ENCODE peak calls at places on chromosomes 2 and 18, in nine cellular contexts. V is NCI-H2171 treated with DMSO at 0.1 percent for 48 hours; C is activated CD4-positive, alpha-beta T cell treated with anti-CD3 and anti-CD28 coated beads, Interleukin-2, amount 50 U/mL, for 4 hours; H is GM20000; T is kidney; O is stimulated activated CD4-positive, alpha-beta T cell treated with anti-CD3 and anti-CD28 coated beads, Interleukin-4, amount 100 ng/mL, for 24 hours; L is ecto neural progenitor cell; N is activated naive CD4-positive, alpha-beta T cell; G is pons. E is an unnamed sample.

GRCh38 chr2:10278029-10278762 is 24.5 kb upstream of the HPCAL1 start:
- DNase-seq in H (peak; percentile 51), O (peak; percentile 35), N (no peak), C (no peak), T (peak; percentile 88), G (peak; percentile 81), V (no peak), L (no peak), E (peak; percentile 79)

GRCh38 chr2:70984576-70985282 is 6.3 kb downstream of the ANKRD53 start:
- DNase-seq in N (peak; percentile 67), G (peak; percentile 18), T (peak; percentile 86), V (no peak), O (peak; percentile 79), L (peak; percentile 80), C (peak; percentile 77), H (peak; percentile 89), E (peak; percentile 62)

GRCh38 chr18:42807852-42808251 is 307.6 kb downstream of the RIT2 start:
- DNase-seq in O (no peak), V (peak; percentile 12), T (no peak), C (no peak), G (peak; percentile 10), N (no peak), L (no peak), H (no peak), E (no peak)

GRCh38 chr2:191580581-191580980 is 97.4 kb upstream of the NABP1 start:
- DNase-seq in L (no peak), T (no peak), G (no peak), H (no peak), N (no peak), O (no peak), V (no peak), C (no peak), E (no peak)

GRCh38 chr18:79367989-79368388 is 27.7 kb upstream of the NFATC1 start:
- DNase-seq in V (no peak), T (no peak), O (no peak), H (no peak), G (no peak), N (no peak), L (no peak), C (no peak), E (no peak)

GRCh38 chr2:220619525-220620267 is 952.4 kb downstream of the EPHA4 start:
- DNase-seq in L (no peak), H (no peak), N (no peak), T (no peak), O (no peak), G (no peak), C (no peak), V (no peak), E (no peak)

GRCh38 chr2:40534528-40534927 is 82.6 kb upstream of the SLC8A1 start:
- DNase-seq in N (no peak), T (no peak), H (no peak), L (no peak), C (no peak), G (no peak), V (no peak), O (no peak), E (no peak)

GRCh38 chr2:133676392-133677130 is 108.3 kb upstream of the NCKAP5 start:
- DNase-seq in H (no peak), C (no peak), V (no peak), L (no peak), T (no peak), G (no peak), N (no peak), O (no peak), E (no peak)

GRCh38 chr18:32919799-32920198 is 147.0 kb upstream of the KLHL14 start:
- DNase-seq in T (no peak), V (peak; percentile 81), O (no peak), H (peak; percentile 52), C (no peak), G (peak; percentile 12), N (no peak), L (peak; percentile 54), E (no peak)

GRCh38 chr2:47091118-47091517 is 64.0 kb downstream of the STPG4 start:
- DNase-seq in N (no peak), H (no peak), L (no peak), G (no peak), T (no peak), C (no peak), O (no peak), V (no peak), E (no peak)

GRCh38 chr2:162118166-162119031 is 33.6 kb downstream of the GCG start:
- DNase-seq in V (no peak), O (no peak), C (no peak), L (no peak), G (peak; percentile 46), T (no peak), H (no peak), N (no peak), E (no peak)

GRCh38 chr2:154556607-154557006 is 141.9 kb upstream of the KCNJ3 start:
- DNase-seq in L (no peak), V (no peak), G (no peak), O (no peak), T (no peak), N (no peak), H (no peak), C (no peak), E (no peak)

GRCh38 chr2:231182500-231182899 is 15.9 kb upstream of the ARMC9 start:
- DNase-seq in T (no peak), H (no peak), C (no peak), O (no peak), N (no peak), G (no peak), V (no peak), L (no peak), E (no peak)

E was measured in mucosa of gallbladder.